ENCODE peak calls at places on chromosomes 11 and 22, in four cellular contexts. L is dorsolateral prefrontal cortex, D is cardiac fibroblast, C is nephron progenitor cell. K is an unnamed sample.

GRCh38 chr11:3133456-3134217 is 31.5 kb downstream of the OSBPL5 start:
- DNase-seq in L (no peak), D (no peak), C (no peak), K (no peak)

GRCh38 chr11:122784325-122785155 is 53.8 kb upstream of the CRTAM start:
- DNase-seq in L (no peak), D (peak; percentile 98), C (no peak), K (no peak)

GRCh38 chr22:49958462-49958921 is 2.1 kb upstream of the PIM3 start:
- DNase-seq in L (no peak), D (no peak), C (no peak), K (no peak)

GRCh38 chr22:50507421-50507990 is at the start of gene LMF2:
- DNase-seq in L (peak; percentile 88), D (no peak), C (peak; percentile 96), K (peak; percentile 91)

GRCh38 chr22:21032843-21033688 is 705 bp upstream of the SLC7A4 start:
- DNase-seq in L (no peak), D (no peak), C (no peak), K (peak; percentile 31)

GRCh38 chr22:41001722-41002122 is 50.5 kb downstream of the RBX1 start:
- DNase-seq in L (no peak), D (peak; percentile 49), C (no peak), K (no peak)

GRCh38 chr11:4443479-4443878 is 5.6 kb upstream of the OR52K2 start:
- DNase-seq in L (no peak), D (no peak), C (no peak), K (no peak)

GRCh38 chr11:80096736-80097135 is 655.9 kb upstream of the TENM4 start:
- DNase-seq in L (no peak), D (peak; percentile 14), C (no peak), K (no peak)

GRCh38 chr22:41557401-41558240 is 3.2 kb upstream of the CSDC2 start:
- DNase-seq in L (peak; percentile 73), D (peak; percentile 85), C (no peak), K (peak; percentile 32)

GRCh38 chr11:2088746-2089535 is 50.2 kb downstream of the IGF2 start:
- DNase-seq in L (no peak), D (no peak), C (no peak), K (no peak)
- TF ChIP-seq CTCF in L (no peak), D (peak; percentile 22), C (peak; percentile 13), K (peak; percentile 39)

GRCh38 chr11:60915250-60915914 is 1.4 kb downstream of the TMEM109 start:
- DNase-seq in L (peak; percentile 58), D (peak; percentile 75), C (peak; percentile 57), K (no peak)
- TF ChIP-seq CTCF in L (peak; percentile 41), D (peak; percentile 19), C (no peak), K (no peak)

GRCh38 chr22:29702025-29702930 is 17.5 kb upstream of the CABP7 start:
- DNase-seq in L (no peak), D (peak; percentile 8), C (no peak), K (no peak)
- TF ChIP-seq CTCF in L (no peak), D (peak; percentile 14), C (no peak), K (no peak)

GRCh38 chr11:60887531-60887930 is 18.9 kb downstream of the PRPF19 start:
- DNase-seq in L (no peak), D (peak; percentile 77), C (peak; percentile 47), K (no peak)
- TF ChIP-seq CTCF in L (peak; percentile 50), D (peak; percentile 84), C (peak; percentile 56), K (peak; percentile 59)